ENCODE peak calls at places on chromosome 9, in four cellular contexts. H, I, E and R are unnamed samples.

GRCh38 chr9:138050472-138051330 is 173.1 kb downstream of the CACNA1B start:
- DNase-seq in H (no peak), I (no peak), E (no peak), R (no peak)

GRCh38 chr9:133990366-133991210 is 1.5 kb downstream of the VAV2 start:
- DNase-seq in H (no peak), I (peak), E (peak), R (no peak)

GRCh38 chr9:103789686-103790085 is 304.4 kb upstream of the SMC2 start:
- DNase-seq in H (no peak), I (no peak), E (no peak), R (no peak)

GRCh38 chr9:89648247-89649000 is 43.6 kb downstream of the GADD45G start:
- DNase-seq in H (no peak), I (no peak), E (no peak), R (no peak)

GRCh38 chr9:83707518-83707767 is 315 bp downstream of the UBQLN1 start:
- DNase-seq in H (no peak), I (peak), E (no peak), R (peak)

GRCh38 chr9:14441976-14442651 is 128.2 kb upstream of the NFIB start:
- DNase-seq in H (no peak), I (no peak), E (peak), R (no peak)

GRCh38 chr9:27193886-27194285 is 84.9 kb downstream of the TEK start:
- DNase-seq in H (no peak), I (no peak), E (no peak), R (no peak)

GRCh38 chr9:109852561-109852960 is 72.6 kb downstream of the PALM2AKAP2 start:
- DNase-seq in H (no peak), I (no peak), E (no peak), R (no peak)

GRCh38 chr9:85940275-85940831 is 593 bp upstream of the NAA35 start:
- DNase-seq in H (no peak), I (no peak), E (no peak), R (no peak)

GRCh38 chr9:13607746-13608445 is 328.4 kb upstream of the MPDZ start:
- DNase-seq in H (no peak), I (no peak), E (no peak), R (no peak)

GRCh38 chr9:89740722-89741121 is 135.9 kb downstream of the GADD45G start:
- DNase-seq in H (peak), I (no peak), E (no peak), R (no peak)

GRCh38 chr9:22118810-22119479 is 109.8 kb upstream of the CDKN2B start:
- DNase-seq in H (no peak), I (no peak), E (no peak), R (no peak)

GRCh38 chr9:37429441-37430285 is 7.2 kb downstream of the GRHPR start:
- DNase-seq in H (no peak), I (no peak), E (no peak), R (no peak)

GRCh38 chr9:96450613-96451544 is 910 bp downstream of the HABP4 start:
- DNase-seq in H (peak), I (peak), E (peak), R (peak)

GRCh38 chr9:2679011-2679410 is 38.3 kb upstream of the KCNV2 start:
- DNase-seq in H (no peak), I (no peak), E (no peak), R (no peak)

GRCh38 chr9:27436234-27436633 is 87.9 kb upstream of the IFNK start:
- DNase-seq in H (no peak), I (no peak), E (peak), R (no peak)

GRCh38 chr9:134388976-134389375 is 62.7 kb downstream of the RXRA start:
- DNase-seq in H (no peak), I (no peak), E (no peak), R (no peak)

GRCh38 chr9:136674786-136675349 is 12.2 kb downstream of the EGFL7 start:
- DNase-seq in H (no peak), I (no peak), E (no peak), R (no peak)

GRCh38 chr9:92468206-92468605 is 14.1 kb downstream of the ASPN start:
- DNase-seq in H (no peak), I (no peak), E (no peak), R (no peak)

GRCh38 chr9:18829858-18830257 is 203.2 kb downstream of the SAXO1 start:
- DNase-seq in H (no peak), I (no peak), E (no peak), R (no peak)

GRCh38 chr9:134972140-134972539 is 54.4 kb upstream of the FCN1 start:
- DNase-seq in H (no peak), I (no peak), E (no peak), R (no peak)

GRCh38 chr9:33809506-33809905 is 7.5 kb upstream of the UBE2R2 start:
- DNase-seq in H (no peak), I (no peak), E (no peak), R (no peak)

GRCh38 chr9:16191691-16192402 is 639.0 kb downstream of the CCDC171 start:
- DNase-seq in H (peak), I (peak), E (peak), R (peak)

GRCh38 chr9:37676411-37676830 is 25.7 kb downstream of the FRMPD1 start:
- DNase-seq in H (no peak), I (peak), E (peak), R (no peak)

GRCh38 chr9:81777514-81777913 is 88.2 kb upstream of the TLE1 start:
- DNase-seq in H (no peak), I (no peak), E (no peak), R (no peak)

GRCh38 chr9:97873877-97874276 is 20.9 kb downstream of the FOXE1 start:
- DNase-seq in H (no peak), I (no peak), E (no peak), R (no peak)

GRCh38 chr9:134378901-134379338 is 52.7 kb downstream of the RXRA start:
- DNase-seq in H (no peak), I (peak), E (peak), R (no peak)

GRCh38 chr9:108012405-108012804 is 522.8 kb upstream of the KLF4 start:
- DNase-seq in H (no peak), I (no peak), E (no peak), R (no peak)

GRCh38 chr9:96299823-96300222 is 2.2 kb downstream of the HSD17B3 start:
- DNase-seq in H (no peak), I (no peak), E (no peak), R (no peak)

GRCh38 chr9:88396836-88397577 is 8.8 kb downstream of the SPIN1 start:
- DNase-seq in H (no peak), I (no peak), E (no peak), R (no peak)

GRCh38 chr9:98549401-98549800 is 159.3 kb downstream of the GABBR2 start:
- DNase-seq in H (no peak), I (no peak), E (no peak), R (no peak)

GRCh38 chr9:117704024-117704575 is at the start of gene TLR4:
- DNase-seq in H (peak), I (peak), E (no peak), R (peak)

GRCh38 chr9:91433180-91433579 is 9.5 kb upstream of the NFIL3 start:
- DNase-seq in H (peak), I (no peak), E (no peak), R (no peak)